ENCODE peak calls at places on chromosomes 3 and 15, in five cellular contexts. One of them, this sample, is unnamed.

GRCh38 chr3:87509401-87509800 is 233.0 kb upstream of the POU1F1 start:
- DNase-seq in H9: no peak
- DNase-seq in endodermal cell: peak
- DNase-seq in choroid plexus epithelial cell: no peak
- DNase-seq in posterior cingulate gyrus: no peak
- DNase-seq in this sample: no peak

GRCh38 chr3:195083659-195084058 is 187.3 kb downstream of the XXYLT1 start:
- DNase-seq in H9: no peak
- DNase-seq in endodermal cell: no peak
- DNase-seq in choroid plexus epithelial cell: no peak
- DNase-seq in posterior cingulate gyrus: no peak
- DNase-seq in this sample: no peak

GRCh38 chr15:29270976-29271375 is 1.4 kb upstream of the NSMCE3 start:
- DNase-seq in H9: no peak
- DNase-seq in endodermal cell: no peak
- DNase-seq in choroid plexus epithelial cell: no peak
- DNase-seq in posterior cingulate gyrus: no peak
- DNase-seq in this sample: no peak

GRCh38 chr3:150469031-150469930 is 61.2 kb downstream of the TSC22D2 start:
- DNase-seq in H9: peak
- DNase-seq in endodermal cell: peak
- DNase-seq in choroid plexus epithelial cell: peak
- DNase-seq in posterior cingulate gyrus: no peak
- DNase-seq in this sample: no peak

GRCh38 chr15:59349715-59350420 is 22.8 kb downstream of the MYO1E start:
- DNase-seq in H9: no peak
- DNase-seq in endodermal cell: peak
- DNase-seq in choroid plexus epithelial cell: peak
- DNase-seq in posterior cingulate gyrus: no peak
- DNase-seq in this sample: no peak

GRCh38 chr3:122930371-122930997 is 97.1 kb downstream of the SEMA5B start:
- DNase-seq in H9: no peak
- DNase-seq in endodermal cell: no peak
- DNase-seq in choroid plexus epithelial cell: no peak
- DNase-seq in posterior cingulate gyrus: no peak
- DNase-seq in this sample: no peak

GRCh38 chr3:192817053-192817452 is 89.7 kb upstream of the FGF12 start:
- DNase-seq in H9: no peak
- DNase-seq in endodermal cell: no peak
- DNase-seq in choroid plexus epithelial cell: peak
- DNase-seq in posterior cingulate gyrus: no peak
- DNase-seq in this sample: no peak

GRCh38 chr3:48516571-48516970 is 12.6 kb upstream of the SHISA5 start:
- DNase-seq in H9: no peak
- DNase-seq in endodermal cell: no peak
- DNase-seq in choroid plexus epithelial cell: no peak
- DNase-seq in posterior cingulate gyrus: no peak
- DNase-seq in this sample: no peak

GRCh38 chr3:42055291-42055690 is 35.9 kb upstream of the TRAK1 start:
- DNase-seq in H9: no peak
- DNase-seq in endodermal cell: no peak
- DNase-seq in choroid plexus epithelial cell: peak
- DNase-seq in posterior cingulate gyrus: no peak
- DNase-seq in this sample: no peak

GRCh38 chr3:56915969-56916586 is 114.3 kb upstream of the ARHGEF3 start:
- DNase-seq in H9: peak
- DNase-seq in endodermal cell: peak
- DNase-seq in choroid plexus epithelial cell: no peak
- DNase-seq in posterior cingulate gyrus: no peak
- DNase-seq in this sample: no peak

GRCh38 chr3:128703561-128703960 is 22.4 kb upstream of the RAB7A start:
- DNase-seq in H9: no peak
- DNase-seq in endodermal cell: no peak
- DNase-seq in choroid plexus epithelial cell: no peak
- DNase-seq in posterior cingulate gyrus: no peak
- DNase-seq in this sample: no peak

GRCh38 chr3:11370134-11370533 is 97.9 kb downstream of the ATG7 start:
- DNase-seq in H9: no peak
- DNase-seq in endodermal cell: no peak
- DNase-seq in choroid plexus epithelial cell: peak
- DNase-seq in posterior cingulate gyrus: no peak
- DNase-seq in this sample: no peak

GRCh38 chr3:113132571-113132996 is 78.8 kb upstream of the BOC start:
- DNase-seq in H9: no peak
- DNase-seq in endodermal cell: no peak
- DNase-seq in choroid plexus epithelial cell: peak
- DNase-seq in posterior cingulate gyrus: no peak
- DNase-seq in this sample: no peak

GRCh38 chr3:42739401-42740158 is 33.5 kb downstream of the CCDC13 start:
- DNase-seq in H9: peak
- DNase-seq in endodermal cell: peak
- DNase-seq in choroid plexus epithelial cell: peak
- DNase-seq in posterior cingulate gyrus: peak
- DNase-seq in this sample: no peak

GRCh38 chr3:127446756-127447155 is 143.8 kb downstream of the TPRA1 start:
- DNase-seq in H9: peak
- DNase-seq in endodermal cell: peak
- DNase-seq in choroid plexus epithelial cell: no peak
- DNase-seq in posterior cingulate gyrus: no peak
- DNase-seq in this sample: no peak

GRCh38 chr15:57734860-57735259 is 28.3 kb downstream of the POLR2M start:
- DNase-seq in H9: no peak
- DNase-seq in endodermal cell: no peak
- DNase-seq in choroid plexus epithelial cell: no peak
- DNase-seq in posterior cingulate gyrus: no peak
- DNase-seq in this sample: no peak

GRCh38 chr3:64184621-64185020 is 40.6 kb downstream of the PRICKLE2 start:
- DNase-seq in H9: no peak
- DNase-seq in endodermal cell: no peak
- DNase-seq in choroid plexus epithelial cell: peak
- DNase-seq in posterior cingulate gyrus: no peak
- DNase-seq in this sample: no peak

GRCh38 chr3:188508454-188508853 is 354.5 kb downstream of the LPP start:
- DNase-seq in H9: no peak
- DNase-seq in endodermal cell: no peak
- DNase-seq in choroid plexus epithelial cell: no peak
- DNase-seq in posterior cingulate gyrus: no peak
- DNase-seq in this sample: no peak

GRCh38 chr3:144127014-144127413 is 155.4 kb downstream of the DIPK2A start:
- DNase-seq in H9: no peak
- DNase-seq in endodermal cell: no peak
- DNase-seq in choroid plexus epithelial cell: peak
- DNase-seq in posterior cingulate gyrus: no peak
- DNase-seq in this sample: no peak

GRCh38 chr3:69294014-69294771 is 91.7 kb downstream of the FRMD4B start:
- DNase-seq in H9: no peak
- DNase-seq in endodermal cell: no peak
- DNase-seq in choroid plexus epithelial cell: peak
- DNase-seq in posterior cingulate gyrus: no peak
- DNase-seq in this sample: no peak

GRCh38 chr3:99852851-99853250 is 35.2 kb downstream of the CMSS1 start:
- DNase-seq in H9: no peak
- DNase-seq in endodermal cell: no peak
- DNase-seq in choroid plexus epithelial cell: no peak
- DNase-seq in posterior cingulate gyrus: no peak
- DNase-seq in this sample: no peak

GRCh38 chr3:57972421-57973111 is 35.7 kb upstream of the FLNB start:
- DNase-seq in H9: no peak
- DNase-seq in endodermal cell: peak
- DNase-seq in choroid plexus epithelial cell: no peak
- DNase-seq in posterior cingulate gyrus: no peak
- DNase-seq in this sample: no peak

GRCh38 chr3:11099306-11099705 is 55.0 kb upstream of the HRH1 start:
- DNase-seq in H9: no peak
- DNase-seq in endodermal cell: no peak
- DNase-seq in choroid plexus epithelial cell: no peak
- DNase-seq in posterior cingulate gyrus: no peak
- DNase-seq in this sample: no peak

GRCh38 chr3:16884084-16884747 is 539 bp upstream of the PLCL2 start:
- DNase-seq in H9: peak
- DNase-seq in endodermal cell: peak
- DNase-seq in choroid plexus epithelial cell: peak
- DNase-seq in posterior cingulate gyrus: peak
- DNase-seq in this sample: no peak

GRCh38 chr3:5019411-5020261 is 40.4 kb downstream of the BHLHE40 start:
- DNase-seq in H9: no peak
- DNase-seq in endodermal cell: peak
- DNase-seq in choroid plexus epithelial cell: no peak
- DNase-seq in posterior cingulate gyrus: no peak
- DNase-seq in this sample: no peak

GRCh38 chr3:10554746-10555145 is 49.4 kb upstream of the ATP2B2 start:
- DNase-seq in H9: peak
- DNase-seq in endodermal cell: no peak
- DNase-seq in choroid plexus epithelial cell: no peak
- DNase-seq in posterior cingulate gyrus: no peak
- DNase-seq in this sample: no peak

GRCh38 chr3:167346171-167346570 is 33.9 kb downstream of the ZBBX start:
- DNase-seq in H9: no peak
- DNase-seq in endodermal cell: no peak
- DNase-seq in choroid plexus epithelial cell: no peak
- DNase-seq in posterior cingulate gyrus: no peak
- DNase-seq in this sample: no peak

GRCh38 chr3:134373278-134373941 is 837 bp downstream of the AMOTL2 start:
- DNase-seq in H9: peak
- DNase-seq in endodermal cell: peak
- DNase-seq in choroid plexus epithelial cell: peak
- DNase-seq in posterior cingulate gyrus: peak
- DNase-seq in this sample: peak